ENCODE peak calls at places on chromosomes 13 and 19, in nine cellular contexts. O is fibroblast of gingiva; D is upper lobe of right lung; I is Ammon's horn; P is BE2C; K is activated T-helper 1 cell treated with anti-CD3 and anti-CD28 coated beads, Interleukin-12 subunit alpha, Interleukin-12 subunit beta, Interleukin-2, Interleukin-4 antibody, amounts not matched to agents 30 ng/mL and 10 ng/mL and 1 ng/mL, durations not matched to agents 14 hours and 24 hours and 36 hours; A is tibial nerve; G is heart left ventricle; W is pons. J is an unnamed sample.

GRCh38 chr19:44658069-44658727 is 13.1 kb upstream of the CEACAM19 start:
- DNase-seq in W (no peak), O (no peak), I (no peak), D (no peak), P (no peak), K (no peak), A (no peak), G (no peak), J (no peak)

GRCh38 chr13:30805603-30806011 is 70.3 kb downstream of the ALOX5AP start:
- DNase-seq in I (peak; percentile 72), O (no peak), W (peak; percentile 75), P (peak; percentile 76), D (no peak), G (no peak), A (no peak), K (no peak), J (no peak)

GRCh38 chr19:13024126-13024957 is 29.1 kb downstream of the NFIX start:
- DNase-seq in W (no peak), D (no peak), A (no peak), P (peak; percentile 46), O (no peak), I (peak; percentile 69), G (no peak), K (no peak), J (no peak)

GRCh38 chr19:47231215-47232054 is 436 bp upstream of the BBC3 start:
- DNase-seq in O (peak; percentile 90), I (peak; percentile 81), P (peak; percentile 94), G (peak; percentile 94), A (peak; percentile 83), W (peak; percentile 61), D (peak; percentile 97), K (peak; percentile 93), J (peak; percentile 16)

GRCh38 chr13:109963384-109963783 is 177.0 kb upstream of the IRS2 start:
- DNase-seq in P (no peak), D (no peak), O (no peak), K (no peak), G (no peak), A (no peak), I (no peak), W (no peak), J (no peak)

GRCh38 chr19:38294090-38294489 is 10.0 kb upstream of the C19orf33 start:
- DNase-seq in A (no peak), W (peak; percentile 78), P (no peak), I (peak; percentile 33), D (no peak), K (no peak), G (no peak), O (no peak), J (no peak)

GRCh38 chr19:15417699-15418098 is 1.1 kb downstream of the AKAP8L start:
- DNase-seq in W (no peak), O (no peak), A (no peak), K (no peak), G (peak; percentile 21), D (no peak), I (no peak), P (no peak), J (no peak)

GRCh38 chr19:43310221-43310620 is 40.9 kb upstream of the PSG9 start:
- DNase-seq in I (no peak), K (no peak), W (no peak), G (no peak), D (no peak), P (no peak), O (no peak), A (no peak), J (no peak)

GRCh38 chr13:80341771-80342271 is 895 bp upstream of the SPRY2 start:
- DNase-seq in I (peak; percentile 63), D (peak; percentile 83), P (peak; percentile 81), O (peak; percentile 19), A (no peak), G (peak; percentile 76), K (no peak), W (peak; percentile 69), J (no peak)

GRCh38 chr13:25111557-25111956 is 15.6 kb downstream of the PABPC3 start:
- DNase-seq in I (no peak), G (no peak), W (no peak), O (no peak), A (no peak), D (no peak), P (no peak), K (no peak), J (no peak)

GRCh38 chr13:102978168-102978567 is 88.0 kb downstream of the SLC10A2 start:
- DNase-seq in P (no peak), D (no peak), K (no peak), W (no peak), G (no peak), O (peak; percentile 57), A (no peak), I (no peak), J (no peak)

GRCh38 chr13:79349011-79349410 is 57.0 kb downstream of the RBM26 start:
- DNase-seq in A (no peak), I (no peak), D (no peak), G (no peak), P (no peak), O (peak; percentile 4), K (no peak), W (no peak), J (no peak)

GRCh38 chr19:3253270-3253669 is 28.8 kb downstream of the CELF5 start:
- DNase-seq in I (no peak), K (no peak), P (no peak), A (no peak), G (no peak), W (no peak), O (no peak), D (no peak), J (no peak)

GRCh38 chr13:39016789-39017188 is 21.1 kb downstream of the PROSER1 start:
- DNase-seq in G (no peak), K (no peak), D (no peak), O (peak; percentile 6), I (peak; percentile 72), P (peak; percentile 22), W (peak; percentile 58), A (no peak), J (no peak)

GRCh38 chr13:112028481-112028880 is 38.5 kb upstream of the SOX1 start:
- DNase-seq in W (no peak), D (no peak), A (no peak), P (no peak), K (no peak), I (no peak), G (no peak), O (no peak), J (no peak)

GRCh38 chr13:78239681-78240080 is 321.1 kb upstream of the EDNRB start:
- DNase-seq in P (no peak), I (no peak), D (no peak), G (no peak), W (no peak), A (no peak), O (no peak), K (no peak), J (no peak)

GRCh38 chr19:54432144-54432738 is 16.8 kb upstream of the LENG8 start:
- DNase-seq in D (no peak), G (no peak), W (no peak), A (no peak), I (no peak), O (no peak), K (no peak), P (no peak), J (no peak)

GRCh38 chr19:46065486-46065885 is 24.7 kb upstream of the IGFL4 start:
- DNase-seq in K (no peak), A (no peak), W (no peak), I (no peak), O (no peak), P (no peak), G (no peak), D (no peak), J (no peak)

GRCh38 chr13:93289842-93290241 is 63.2 kb downstream of the GPC6 start:
- DNase-seq in D (no peak), I (no peak), P (no peak), O (no peak), A (no peak), K (no peak), W (no peak), G (no peak), J (no peak)

GRCh38 chr19:1046117-1046626 is 6.3 kb downstream of the ABCA7 start:
- DNase-seq in P (peak; percentile 7), A (no peak), W (no peak), D (no peak), O (no peak), I (no peak), K (no peak), G (no peak), J (no peak)

GRCh38 chr13:91693466-91693865 is 295.0 kb downstream of the GPC5 start:
- DNase-seq in G (no peak), D (no peak), W (no peak), A (no peak), P (no peak), O (no peak), I (no peak), K (no peak), J (no peak)

GRCh38 chr19:58182577-58182988 is 278 bp upstream of the ZNF274 start:
- DNase-seq in W (no peak), I (no peak), P (no peak), K (no peak), G (no peak), O (no peak), A (no peak), D (no peak), J (no peak)

J was measured in NCI-H2107.